ENCODE peak calls at places on chromosomes 7 and 10, in five cellular contexts. One of them, this sample, is unnamed.
A peak's percentile ranks its signal among the peaks of the same experiment; 100 is the strongest.

GRCh38 chr7:80795174-80795573 is 123.7 kb downstream of the SEMA3C start:
- DNase-seq in endodermal cell: no peak
- DNase-seq in LoVo: no peak
- DNase-seq in right cardiac atrium: no peak
- DNase-seq in effector memory CD4-positive, alpha-beta T cell: no peak
- DNase-seq in this sample: no peak

GRCh38 chr7:140674899-140675701 is 2.4 kb downstream of the ADCK2 start:
- DNase-seq in endodermal cell: peak; percentile 74
- DNase-seq in LoVo: no peak
- DNase-seq in right cardiac atrium: peak; percentile 33
- DNase-seq in effector memory CD4-positive, alpha-beta T cell: no peak
- DNase-seq in this sample: no peak

GRCh38 chr7:129785457-129786178 is 167.1 kb downstream of the UBE2H start:
- DNase-seq in endodermal cell: peak; percentile 74
- DNase-seq in LoVo: no peak
- DNase-seq in right cardiac atrium: no peak
- DNase-seq in effector memory CD4-positive, alpha-beta T cell: no peak
- DNase-seq in this sample: no peak

GRCh38 chr7:129213828-129214227 is 11.0 kb upstream of the AHCYL2 start:
- DNase-seq in endodermal cell: peak; percentile 81
- DNase-seq in LoVo: no peak
- DNase-seq in right cardiac atrium: no peak
- DNase-seq in effector memory CD4-positive, alpha-beta T cell: no peak
- DNase-seq in this sample: no peak

GRCh38 chr10:80281784-80282505 is 7.5 kb downstream of the MAT1A start:
- DNase-seq in endodermal cell: no peak
- DNase-seq in LoVo: no peak
- DNase-seq in right cardiac atrium: no peak
- DNase-seq in effector memory CD4-positive, alpha-beta T cell: no peak
- DNase-seq in this sample: no peak

GRCh38 chr10:98332623-98333269 is 64.8 kb upstream of the LOXL4 start:
- DNase-seq in endodermal cell: no peak
- DNase-seq in LoVo: peak; percentile 40
- DNase-seq in right cardiac atrium: no peak
- DNase-seq in effector memory CD4-positive, alpha-beta T cell: no peak
- DNase-seq in this sample: no peak

GRCh38 chr7:130922206-130923112 is 188.5 kb upstream of the KLF14 start:
- DNase-seq in endodermal cell: no peak
- DNase-seq in LoVo: peak; percentile 77
- DNase-seq in right cardiac atrium: no peak
- DNase-seq in effector memory CD4-positive, alpha-beta T cell: no peak
- DNase-seq in this sample: no peak

GRCh38 chr10:85265121-85265520 is 936.7 kb downstream of the CCSER2 start:
- DNase-seq in endodermal cell: no peak
- DNase-seq in LoVo: no peak
- DNase-seq in right cardiac atrium: no peak
- DNase-seq in effector memory CD4-positive, alpha-beta T cell: no peak
- DNase-seq in this sample: no peak

GRCh38 chr7:36300696-36301350 is 88.8 kb upstream of the ANLN start:
- DNase-seq in endodermal cell: no peak
- DNase-seq in LoVo: no peak
- DNase-seq in right cardiac atrium: no peak
- DNase-seq in effector memory CD4-positive, alpha-beta T cell: no peak
- DNase-seq in this sample: no peak

GRCh38 chr10:47206449-47207279 is 93.3 kb upstream of the GDF10 start:
- DNase-seq in endodermal cell: peak; percentile 11
- DNase-seq in LoVo: no peak
- DNase-seq in right cardiac atrium: no peak
- DNase-seq in effector memory CD4-positive, alpha-beta T cell: no peak
- DNase-seq in this sample: no peak

GRCh38 chr7:101232141-101232821 is 5.3 kb downstream of the CLDN15 start:
- DNase-seq in endodermal cell: peak; percentile 87
- DNase-seq in LoVo: peak; percentile 58
- DNase-seq in right cardiac atrium: peak; percentile 73
- DNase-seq in effector memory CD4-positive, alpha-beta T cell: no peak
- DNase-seq in this sample: no peak

GRCh38 chr7:81882086-81882485 is 112.2 kb upstream of the HGF start:
- DNase-seq in endodermal cell: no peak
- DNase-seq in LoVo: no peak
- DNase-seq in right cardiac atrium: no peak
- DNase-seq in effector memory CD4-positive, alpha-beta T cell: no peak
- DNase-seq in this sample: no peak

GRCh38 chr7:127252380-127252718 is 392 bp downstream of the GRM8 start:
- DNase-seq in endodermal cell: no peak
- DNase-seq in LoVo: no peak
- DNase-seq in right cardiac atrium: no peak
- DNase-seq in effector memory CD4-positive, alpha-beta T cell: no peak
- DNase-seq in this sample: no peak

GRCh38 chr10:131249957-131250347 is 61.6 kb downstream of the TCERG1L start:
- DNase-seq in endodermal cell: peak; percentile 58
- DNase-seq in LoVo: no peak
- DNase-seq in right cardiac atrium: no peak
- DNase-seq in effector memory CD4-positive, alpha-beta T cell: no peak
- DNase-seq in this sample: no peak

GRCh38 chr10:113780681-113781250 is 29.3 kb downstream of the PLEKHS1 start:
- DNase-seq in endodermal cell: no peak
- DNase-seq in LoVo: no peak
- DNase-seq in right cardiac atrium: peak; percentile 23
- DNase-seq in effector memory CD4-positive, alpha-beta T cell: no peak
- DNase-seq in this sample: no peak

GRCh38 chr7:139913555-139914135 is 84.6 kb downstream of the TBXAS1 start:
- DNase-seq in endodermal cell: no peak
- DNase-seq in LoVo: no peak
- DNase-seq in right cardiac atrium: no peak
- DNase-seq in effector memory CD4-positive, alpha-beta T cell: no peak
- DNase-seq in this sample: no peak

GRCh38 chr7:131241381-131241780 is 86.3 kb upstream of the MKLN1 start:
- DNase-seq in endodermal cell: no peak
- DNase-seq in LoVo: no peak
- DNase-seq in right cardiac atrium: no peak
- DNase-seq in effector memory CD4-positive, alpha-beta T cell: no peak
- DNase-seq in this sample: no peak

GRCh38 chr10:90930971-90931841 is 10.3 kb upstream of the ANKRD1 start:
- DNase-seq in endodermal cell: peak; percentile 93
- DNase-seq in LoVo: peak; percentile 74
- DNase-seq in right cardiac atrium: peak; percentile 89
- DNase-seq in effector memory CD4-positive, alpha-beta T cell: no peak
- DNase-seq in this sample: peak; percentile 60

GRCh38 chr10:65802391-65802790 is 1123.4 kb upstream of the LRRTM3 start:
- DNase-seq in endodermal cell: no peak
- DNase-seq in LoVo: no peak
- DNase-seq in right cardiac atrium: no peak
- DNase-seq in effector memory CD4-positive, alpha-beta T cell: no peak
- DNase-seq in this sample: no peak

GRCh38 chr7:18877874-18878273 is 239.6 kb downstream of the TWIST1 start:
- DNase-seq in endodermal cell: no peak
- DNase-seq in LoVo: no peak
- DNase-seq in right cardiac atrium: no peak
- DNase-seq in effector memory CD4-positive, alpha-beta T cell: no peak
- DNase-seq in this sample: no peak

GRCh38 chr10:13048762-13049161 is 47.2 kb upstream of the CCDC3 start:
- DNase-seq in endodermal cell: no peak
- DNase-seq in LoVo: no peak
- DNase-seq in right cardiac atrium: no peak
- DNase-seq in effector memory CD4-positive, alpha-beta T cell: no peak
- DNase-seq in this sample: no peak

GRCh38 chr10:43960477-43960876 is 311.8 kb upstream of the ZNF32 start:
- DNase-seq in endodermal cell: peak; percentile 6
- DNase-seq in LoVo: no peak
- DNase-seq in right cardiac atrium: no peak
- DNase-seq in effector memory CD4-positive, alpha-beta T cell: no peak
- DNase-seq in this sample: no peak

GRCh38 chr7:47988496-47989386 is 9.3 kb upstream of the HUS1 start:
- DNase-seq in endodermal cell: no peak
- DNase-seq in LoVo: no peak
- DNase-seq in right cardiac atrium: no peak
- DNase-seq in effector memory CD4-positive, alpha-beta T cell: no peak
- DNase-seq in this sample: no peak

GRCh38 chr7:26190417-26190869 is 10.1 kb downstream of the HNRNPA2B1 start:
- DNase-seq in endodermal cell: no peak
- DNase-seq in LoVo: no peak
- DNase-seq in right cardiac atrium: no peak
- DNase-seq in effector memory CD4-positive, alpha-beta T cell: no peak
- DNase-seq in this sample: no peak

GRCh38 chr7:120337308-120337907 is 64.4 kb downstream of the KCND2 start:
- DNase-seq in endodermal cell: no peak
- DNase-seq in LoVo: peak; percentile 36
- DNase-seq in right cardiac atrium: no peak
- DNase-seq in effector memory CD4-positive, alpha-beta T cell: no peak
- DNase-seq in this sample: no peak

GRCh38 chr7:17130281-17131059 is 168.0 kb upstream of the AHR start:
- DNase-seq in endodermal cell: peak; percentile 60
- DNase-seq in LoVo: peak; percentile 47
- DNase-seq in right cardiac atrium: no peak
- DNase-seq in effector memory CD4-positive, alpha-beta T cell: no peak
- DNase-seq in this sample: no peak

GRCh38 chr7:47484923-47485639 is 96.8 kb downstream of the TNS3 start:
- DNase-seq in endodermal cell: no peak
- DNase-seq in LoVo: no peak
- DNase-seq in right cardiac atrium: no peak
- DNase-seq in effector memory CD4-positive, alpha-beta T cell: no peak
- DNase-seq in this sample: peak; percentile 54

GRCh38 chr7:50974240-50974639 is 191.5 kb upstream of the GRB10 start:
- DNase-seq in endodermal cell: no peak
- DNase-seq in LoVo: no peak
- DNase-seq in right cardiac atrium: no peak
- DNase-seq in effector memory CD4-positive, alpha-beta T cell: no peak
- DNase-seq in this sample: no peak

GRCh38 chr10:67175354-67175753 is 249.5 kb downstream of the LRRTM3 start:
- DNase-seq in endodermal cell: no peak
- DNase-seq in LoVo: no peak
- DNase-seq in right cardiac atrium: no peak
- DNase-seq in effector memory CD4-positive, alpha-beta T cell: no peak
- DNase-seq in this sample: no peak

GRCh38 chr10:94251568-94251967 is 111.2 kb downstream of the NOC3L start:
- DNase-seq in endodermal cell: no peak
- DNase-seq in LoVo: no peak
- DNase-seq in right cardiac atrium: no peak
- DNase-seq in effector memory CD4-positive, alpha-beta T cell: no peak
- DNase-seq in this sample: no peak

GRCh38 chr10:27247037-27247436 is 6.4 kb upstream of the ACBD5 start:
- DNase-seq in endodermal cell: no peak
- DNase-seq in LoVo: no peak
- DNase-seq in right cardiac atrium: no peak
- DNase-seq in effector memory CD4-positive, alpha-beta T cell: no peak
- DNase-seq in this sample: no peak

GRCh38 chr7:151742713-151743480 is 134.0 kb downstream of the PRKAG2 start:
- DNase-seq in endodermal cell: peak; percentile 77
- DNase-seq in LoVo: no peak
- DNase-seq in right cardiac atrium: peak; percentile 79
- DNase-seq in effector memory CD4-positive, alpha-beta T cell: no peak
- DNase-seq in this sample: peak; percentile 73

GRCh38 chr10:133292919-133293809 is 15.5 kb downstream of the TUBGCP2 start:
- DNase-seq in endodermal cell: no peak
- DNase-seq in LoVo: no peak
- DNase-seq in right cardiac atrium: peak; percentile 40
- DNase-seq in effector memory CD4-positive, alpha-beta T cell: no peak
- DNase-seq in this sample: no peak

This sample was measured in left ventricle myocardium superior.